ENCODE peak calls at places on chromosomes 7 and 10, in five cellular contexts. One of them, this sample, is unnamed.

GRCh38 chr10:30540286-30540685 is 89.3 kb downstream of the LYZL2 start:
- DNase-seq in pancreas: no peak
- DNase-seq in CD4-positive, alpha-beta memory T cell: no peak
- DNase-seq in lower lobe of right lung: no peak
- DNase-seq in ascending aorta: no peak
- DNase-seq in this sample: no peak

GRCh38 chr10:72079356-72079755 is 9.0 kb downstream of the SPOCK2 start:
- DNase-seq in CD4-positive, alpha-beta memory T cell: peak
- DNase-seq in ascending aorta: no peak
- DNase-seq in pancreas: no peak
- DNase-seq in lower lobe of right lung: no peak
- DNase-seq in this sample: no peak

GRCh38 chr10:43315096-43315495 is 48.2 kb upstream of the RASGEF1A start:
- DNase-seq in ascending aorta: no peak
- DNase-seq in CD4-positive, alpha-beta memory T cell: no peak
- DNase-seq in lower lobe of right lung: no peak
- DNase-seq in pancreas: no peak
- DNase-seq in this sample: no peak

GRCh38 chr7:47422631-47423030 is 159.3 kb downstream of the TNS3 start:
- DNase-seq in pancreas: no peak
- DNase-seq in CD4-positive, alpha-beta memory T cell: no peak
- DNase-seq in ascending aorta: no peak
- DNase-seq in lower lobe of right lung: no peak
- DNase-seq in this sample: no peak

GRCh38 chr10:21496285-21497176 is 29.0 kb downstream of the SKIDA1 start:
- DNase-seq in pancreas: peak
- DNase-seq in lower lobe of right lung: peak
- DNase-seq in ascending aorta: peak
- DNase-seq in CD4-positive, alpha-beta memory T cell: peak
- DNase-seq in this sample: no peak

GRCh38 chr7:27148776-27149641 is 1.4 kb upstream of the HOXA6 start:
- DNase-seq in pancreas: peak
- DNase-seq in CD4-positive, alpha-beta memory T cell: no peak
- DNase-seq in ascending aorta: peak
- DNase-seq in lower lobe of right lung: no peak
- DNase-seq in this sample: no peak

GRCh38 chr10:125925244-125925834 is 29.0 kb downstream of the FANK1 start:
- DNase-seq in lower lobe of right lung: no peak
- DNase-seq in CD4-positive, alpha-beta memory T cell: no peak
- DNase-seq in pancreas: no peak
- DNase-seq in ascending aorta: no peak
- DNase-seq in this sample: no peak

GRCh38 chr10:45418859-45419672 is 45.0 kb downstream of the ALOX5 start:
- DNase-seq in CD4-positive, alpha-beta memory T cell: peak
- DNase-seq in ascending aorta: peak
- DNase-seq in pancreas: peak
- DNase-seq in lower lobe of right lung: peak
- DNase-seq in this sample: no peak

GRCh38 chr10:69065406-69066361 is 22.2 kb upstream of the SRGN start:
- DNase-seq in CD4-positive, alpha-beta memory T cell: no peak
- DNase-seq in lower lobe of right lung: no peak
- DNase-seq in ascending aorta: peak
- DNase-seq in pancreas: no peak
- DNase-seq in this sample: no peak

GRCh38 chr7:44561962-44562621 is 11.6 kb downstream of the DDX56 start:
- DNase-seq in lower lobe of right lung: no peak
- DNase-seq in CD4-positive, alpha-beta memory T cell: no peak
- DNase-seq in pancreas: no peak
- DNase-seq in ascending aorta: no peak
- DNase-seq in this sample: no peak

GRCh38 chr10:19816420-19817250 is at the start of gene PLXDC2:
- DNase-seq in ascending aorta: peak
- DNase-seq in CD4-positive, alpha-beta memory T cell: no peak
- DNase-seq in lower lobe of right lung: peak
- DNase-seq in pancreas: peak
- DNase-seq in this sample: peak

GRCh38 chr7:36006656-36007229 is 146.3 kb upstream of the EEPD1 start:
- DNase-seq in lower lobe of right lung: no peak
- DNase-seq in CD4-positive, alpha-beta memory T cell: no peak
- DNase-seq in pancreas: no peak
- DNase-seq in ascending aorta: no peak
- DNase-seq in this sample: no peak

GRCh38 chr7:147419001-147419400 is 1171.6 kb upstream of the C7orf33 start:
- DNase-seq in ascending aorta: no peak
- DNase-seq in pancreas: no peak
- DNase-seq in CD4-positive, alpha-beta memory T cell: no peak
- DNase-seq in lower lobe of right lung: no peak
- DNase-seq in this sample: no peak

GRCh38 chr7:45588466-45588865 is 14.3 kb downstream of the ADCY1 start:
- DNase-seq in lower lobe of right lung: no peak
- DNase-seq in pancreas: no peak
- DNase-seq in ascending aorta: peak
- DNase-seq in CD4-positive, alpha-beta memory T cell: no peak
- DNase-seq in this sample: no peak

GRCh38 chr7:144869072-144869471 is 33.2 kb upstream of the TPK1 start:
- DNase-seq in lower lobe of right lung: no peak
- DNase-seq in pancreas: no peak
- DNase-seq in CD4-positive, alpha-beta memory T cell: no peak
- DNase-seq in ascending aorta: no peak
- DNase-seq in this sample: no peak

GRCh38 chr7:87474533-87475358 is 734 bp downstream of the ABCB4 start:
- DNase-seq in CD4-positive, alpha-beta memory T cell: no peak
- DNase-seq in lower lobe of right lung: no peak
- DNase-seq in pancreas: no peak
- DNase-seq in ascending aorta: peak
- DNase-seq in this sample: no peak

DNA sequence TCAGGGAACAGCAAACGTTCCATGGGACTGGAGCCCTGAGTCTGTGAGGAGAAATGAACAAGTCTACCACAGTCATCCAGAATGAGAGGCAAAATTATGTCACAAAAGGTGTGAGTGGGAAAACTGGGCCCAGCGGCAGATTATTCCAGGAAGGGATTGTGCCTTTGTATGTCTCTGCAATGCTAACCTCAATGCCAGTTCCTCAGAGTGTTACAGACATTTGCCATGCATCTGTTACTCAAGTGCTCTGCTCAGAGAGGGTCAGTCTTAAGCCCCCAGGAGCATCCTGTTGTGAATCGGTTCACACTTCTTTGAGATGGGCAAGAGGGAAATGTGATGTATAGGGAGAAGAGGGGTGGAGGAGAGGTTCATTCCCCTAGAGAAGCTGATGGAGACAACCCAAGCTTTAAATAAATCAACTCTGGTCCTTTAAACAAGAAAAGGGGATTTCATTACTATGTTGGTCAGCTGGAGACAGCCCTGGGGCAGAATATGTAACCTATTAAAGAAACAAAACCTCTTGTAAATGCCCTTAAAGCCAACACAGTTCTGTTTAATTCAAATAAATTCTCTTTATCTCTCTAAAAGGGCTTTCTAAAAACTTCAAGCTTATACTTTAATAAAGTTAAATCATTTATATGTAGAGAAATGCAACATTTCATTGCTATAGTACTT is 85.9 kb upstream of the GRB10 start:
- DNase-seq in pancreas: no peak
- DNase-seq in CD4-positive, alpha-beta memory T cell: no peak
- DNase-seq in ascending aorta: no peak
- DNase-seq in lower lobe of right lung: no peak
- DNase-seq in this sample: no peak
- H3K4me3 ChIP-seq in pancreas: no peak
- H3K4me3 ChIP-seq in CD4-positive, alpha-beta memory T cell: no peak
- H3K4me3 ChIP-seq in ascending aorta: no peak
- H3K4me3 ChIP-seq in lower lobe of right lung: no peak
- H3K4me3 ChIP-seq in this sample: no peak

GRCh38 chr10:33152146-33152545 is 182.3 kb downstream of the NRP1 start:
- DNase-seq in CD4-positive, alpha-beta memory T cell: no peak
- DNase-seq in ascending aorta: no peak
- DNase-seq in lower lobe of right lung: no peak
- DNase-seq in pancreas: no peak
- DNase-seq in this sample: no peak

GRCh38 chr10:33154590-33154989 is 179.9 kb downstream of the NRP1 start:
- DNase-seq in CD4-positive, alpha-beta memory T cell: no peak
- DNase-seq in pancreas: no peak
- DNase-seq in ascending aorta: no peak
- DNase-seq in lower lobe of right lung: no peak
- DNase-seq in this sample: no peak

GRCh38 chr10:33153266-33153967 is 181.1 kb downstream of the NRP1 start:
- DNase-seq in pancreas: no peak
- DNase-seq in lower lobe of right lung: no peak
- DNase-seq in ascending aorta: no peak
- DNase-seq in CD4-positive, alpha-beta memory T cell: no peak
- DNase-seq in this sample: no peak

GRCh38 chr10:33152750-33153149 is 181.7 kb downstream of the NRP1 start:
- DNase-seq in lower lobe of right lung: no peak
- DNase-seq in CD4-positive, alpha-beta memory T cell: no peak
- DNase-seq in pancreas: no peak
- DNase-seq in ascending aorta: no peak
- DNase-seq in this sample: no peak

DNA sequence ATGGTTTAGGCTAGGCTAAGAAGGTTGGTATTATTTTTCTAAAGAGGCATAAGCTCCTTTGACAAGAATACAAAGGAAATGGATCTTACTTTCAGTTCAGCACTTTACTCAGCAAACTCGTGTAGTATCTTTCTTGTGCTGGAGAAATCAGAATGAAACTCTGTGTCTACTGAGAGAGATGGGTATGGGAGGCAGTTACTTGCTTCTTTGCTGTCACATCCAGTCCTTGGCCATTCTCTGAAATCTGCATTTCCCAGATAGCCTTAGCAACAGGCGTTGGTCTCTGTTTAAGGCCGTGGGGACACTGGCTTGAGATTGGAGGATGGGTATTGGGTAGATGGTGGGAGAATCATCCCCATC is 180.5 kb downstream of the NRP1 start:
- DNase-seq in lower lobe of right lung: no peak
- DNase-seq in ascending aorta: no peak
- DNase-seq in pancreas: no peak
- DNase-seq in CD4-positive, alpha-beta memory T cell: peak
- DNase-seq in this sample: no peak
- H3K4me3 ChIP-seq in lower lobe of right lung: no peak
- H3K4me3 ChIP-seq in ascending aorta: no peak
- H3K4me3 ChIP-seq in pancreas: no peak
- H3K4me3 ChIP-seq in CD4-positive, alpha-beta memory T cell: no peak
- H3K4me3 ChIP-seq in this sample: no peak

GRCh38 chr7:3134715-3135114 is 91.0 kb upstream of the CARD11 start:
- DNase-seq in ascending aorta: no peak
- DNase-seq in lower lobe of right lung: no peak
- DNase-seq in CD4-positive, alpha-beta memory T cell: no peak
- DNase-seq in pancreas: no peak
- DNase-seq in this sample: no peak
- H3K4me3 ChIP-seq in ascending aorta: no peak
- H3K4me3 ChIP-seq in lower lobe of right lung: no peak
- H3K4me3 ChIP-seq in CD4-positive, alpha-beta memory T cell: no peak
- H3K4me3 ChIP-seq in pancreas: no peak
- H3K4me3 ChIP-seq in this sample: no peak

DNA sequence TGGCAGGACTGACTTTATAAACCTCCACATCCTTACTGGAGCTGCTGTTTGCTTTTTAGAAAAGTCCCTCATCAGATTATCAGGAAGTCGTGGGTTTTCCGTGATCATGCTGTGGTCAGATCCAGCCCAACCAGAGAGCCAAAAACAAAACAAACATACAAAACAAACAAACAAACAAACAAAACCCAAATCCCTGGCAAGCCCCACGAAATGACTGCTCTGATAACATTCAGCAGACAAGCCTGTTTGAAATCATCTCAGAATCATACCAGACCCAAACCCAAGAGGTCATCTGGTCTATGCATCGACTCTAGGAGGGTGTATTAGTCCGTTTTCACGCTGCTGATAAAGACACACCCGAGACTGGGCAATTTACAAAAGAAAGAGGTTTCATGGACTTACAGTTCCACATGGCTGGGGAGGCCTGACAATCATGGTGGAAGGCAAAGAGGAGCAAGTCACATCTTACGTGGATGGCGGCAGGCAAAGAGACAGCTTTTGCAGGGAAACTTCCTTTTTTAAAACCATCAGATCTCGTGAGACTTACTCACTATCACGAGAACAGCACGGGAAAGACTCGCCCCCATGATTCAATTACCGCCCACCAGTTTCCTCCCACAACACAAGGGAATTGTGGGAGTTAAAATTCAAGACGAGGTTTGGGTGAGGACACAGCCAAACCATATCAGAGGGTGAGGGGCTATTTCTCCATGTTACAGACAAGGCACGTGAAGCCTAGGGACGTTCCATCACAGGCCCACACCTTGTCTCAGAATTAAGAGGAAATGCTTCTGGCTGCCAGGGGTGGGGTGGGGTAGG is 85.7 kb downstream of the PARP12 start:
- DNase-seq in ascending aorta: peak
- DNase-seq in lower lobe of right lung: no peak
- DNase-seq in CD4-positive, alpha-beta memory T cell: no peak
- DNase-seq in pancreas: no peak
- DNase-seq in this sample: no peak
- H3K4me3 ChIP-seq in ascending aorta: no peak
- H3K4me3 ChIP-seq in lower lobe of right lung: no peak
- H3K4me3 ChIP-seq in CD4-positive, alpha-beta memory T cell: no peak
- H3K4me3 ChIP-seq in pancreas: no peak
- H3K4me3 ChIP-seq in this sample: no peak

DNA sequence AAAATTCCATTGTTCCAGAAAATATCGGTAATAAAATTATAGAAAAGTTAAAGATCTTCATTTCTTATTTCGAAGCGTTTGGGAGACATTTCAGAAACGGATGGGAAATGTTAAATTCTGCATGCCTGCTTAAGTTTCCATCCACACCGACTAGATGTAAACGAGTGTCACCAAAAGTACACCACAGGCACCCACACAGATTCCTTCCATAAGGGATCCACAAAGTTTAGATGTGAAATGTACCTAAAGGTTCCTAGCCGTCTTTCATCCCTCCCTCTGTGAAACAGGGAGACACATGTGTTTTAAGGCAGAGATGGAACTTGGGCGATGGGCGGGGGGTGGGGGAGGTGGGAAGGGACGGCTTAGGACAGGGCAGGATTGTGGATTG is 621 bp upstream of the CAV1 start:
- DNase-seq in lower lobe of right lung: no peak
- DNase-seq in CD4-positive, alpha-beta memory T cell: no peak
- DNase-seq in pancreas: no peak
- DNase-seq in ascending aorta: no peak
- DNase-seq in this sample: no peak
- H3K4me3 ChIP-seq in lower lobe of right lung: peak
- H3K4me3 ChIP-seq in CD4-positive, alpha-beta memory T cell: no peak
- H3K4me3 ChIP-seq in pancreas: no peak
- H3K4me3 ChIP-seq in ascending aorta: peak
- H3K4me3 ChIP-seq in this sample: peak

This sample was measured in thoracic aorta.